ENCODE peak calls at places on chromosomes 1 and 21, in four cellular contexts. One of them, this sample, is unnamed.

GRCh38 chr1:20109223-20109856 is 10.0 kb downstream of the PLA2G2D start:
- DNase-seq in K562: peak
- DNase-seq in HL-60: no peak
- DNase-seq in GM12878: no peak
- DNase-seq in this sample: no peak

GRCh38 chr1:147723691-147724323 is 36.6 kb downstream of the GJA5 start:
- DNase-seq in GM12878: no peak
- DNase-seq in K562: peak
- DNase-seq in HL-60: no peak
- DNase-seq in this sample: no peak

GRCh38 chr21:22154579-22155274 is 1156.5 kb downstream of the NCAM2 start:
- DNase-seq in GM12878: no peak
- DNase-seq in K562: no peak
- DNase-seq in HL-60: no peak
- DNase-seq in this sample: no peak

GRCh38 chr1:206935491-206936067 is 10.7 kb downstream of the PIGR start:
- DNase-seq in K562: peak
- DNase-seq in HL-60: no peak
- DNase-seq in GM12878: no peak
- DNase-seq in this sample: peak

GRCh38 chr1:169595764-169596711 is 9.8 kb upstream of the F5 start:
- DNase-seq in HL-60: no peak
- DNase-seq in GM12878: no peak
- DNase-seq in K562: no peak
- DNase-seq in this sample: no peak

GRCh38 chr1:44724408-44725308 is 6.3 kb downstream of the RNU5D-1 start:
- DNase-seq in K562: no peak
- DNase-seq in HL-60: peak
- DNase-seq in GM12878: no peak
- DNase-seq in this sample: no peak

GRCh38 chr1:207218512-207219352 is 102.7 kb upstream of the CD55 start:
- DNase-seq in HL-60: no peak
- DNase-seq in K562: no peak
- DNase-seq in GM12878: no peak
- DNase-seq in this sample: no peak

GRCh38 chr1:245177071-245177900 is 22.5 kb downstream of the KIF26B start:
- DNase-seq in K562: no peak
- DNase-seq in HL-60: no peak
- DNase-seq in GM12878: no peak
- DNase-seq in this sample: no peak

GRCh38 chr1:226403522-226404034 is 4.3 kb downstream of the PARP1 start:
- DNase-seq in GM12878: no peak
- DNase-seq in HL-60: peak
- DNase-seq in K562: peak
- DNase-seq in this sample: no peak

GRCh38 chr1:199821029-199821779 is 206.3 kb upstream of the NR5A2 start:
- DNase-seq in HL-60: no peak
- DNase-seq in K562: no peak
- DNase-seq in GM12878: no peak
- DNase-seq in this sample: no peak

GRCh38 chr1:1120866-1121563 is 5.1 kb upstream of the C1orf159 start:
- DNase-seq in HL-60: no peak
- DNase-seq in K562: no peak
- DNase-seq in GM12878: no peak
- DNase-seq in this sample: no peak

GRCh38 chr1:19435851-19436465 is 49.4 kb downstream of the CAPZB start:
- DNase-seq in HL-60: no peak
- DNase-seq in GM12878: no peak
- DNase-seq in K562: no peak
- DNase-seq in this sample: no peak

GRCh38 chr1:61692155-61692783 is 32.7 kb downstream of the TM2D1 start:
- DNase-seq in GM12878: no peak
- DNase-seq in K562: no peak
- DNase-seq in HL-60: no peak
- DNase-seq in this sample: no peak

GRCh38 chr1:68970571-68970970 is 473.7 kb upstream of the DEPDC1 start:
- DNase-seq in HL-60: no peak
- DNase-seq in GM12878: no peak
- DNase-seq in K562: no peak
- DNase-seq in this sample: no peak

GRCh38 chr1:68974447-68974846 is 477.6 kb upstream of the DEPDC1 start:
- DNase-seq in GM12878: no peak
- DNase-seq in HL-60: no peak
- DNase-seq in K562: no peak
- DNase-seq in this sample: no peak

GRCh38 chr1:68977211-68977610 is 480.3 kb upstream of the DEPDC1 start:
- DNase-seq in K562: no peak
- DNase-seq in GM12878: no peak
- DNase-seq in HL-60: no peak
- DNase-seq in this sample: no peak

GRCh38 chr1:68975534-68975933 is 478.7 kb upstream of the DEPDC1 start:
- DNase-seq in HL-60: no peak
- DNase-seq in K562: no peak
- DNase-seq in GM12878: no peak
- DNase-seq in this sample: no peak

GRCh38 chr1:68973459-68974244 is 476.8 kb upstream of the DEPDC1 start:
- DNase-seq in K562: no peak
- DNase-seq in GM12878: no peak
- DNase-seq in HL-60: no peak
- DNase-seq in this sample: no peak
- TF ChIP-seq SPI1 in K562: no peak
- TF ChIP-seq SPI1 in GM12878: no peak
- TF ChIP-seq SPI1 in HL-60: no peak
- TF ChIP-seq SPI1 in this sample: no peak

DNA sequence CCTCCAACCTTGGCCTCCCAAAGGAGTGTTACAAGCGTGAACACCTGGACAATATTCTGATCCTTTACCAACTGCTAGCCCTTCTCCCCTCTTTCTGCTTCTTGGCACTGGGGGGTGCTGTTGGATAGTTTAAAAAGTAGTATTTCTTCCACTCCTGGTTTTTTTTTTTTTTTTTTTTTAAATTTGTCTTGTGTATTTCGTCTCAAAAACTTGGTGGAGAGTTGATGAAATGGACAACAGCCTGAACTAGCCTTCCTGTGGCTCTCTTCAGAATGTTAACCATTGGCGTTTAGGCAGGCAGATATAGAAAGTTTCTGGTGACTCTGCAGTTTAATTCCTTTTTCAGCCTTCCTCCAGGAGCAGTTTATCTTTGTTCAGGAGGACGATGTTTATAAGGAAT is 69.7 kb upstream of the USP24 start:
- DNase-seq in HL-60: no peak
- DNase-seq in GM12878: peak
- DNase-seq in K562: no peak
- DNase-seq in this sample: no peak
- TF ChIP-seq SPI1 in HL-60: no peak
- TF ChIP-seq SPI1 in GM12878: no peak
- TF ChIP-seq SPI1 in K562: no peak
- TF ChIP-seq SPI1 in this sample: no peak

GRCh38 chr1:155062702-155063411 is 683 bp upstream of the EFNA4 start:
- DNase-seq in K562: peak
- DNase-seq in HL-60: no peak
- DNase-seq in GM12878: no peak
- DNase-seq in this sample: peak
- TF ChIP-seq SPI1 in K562: no peak
- TF ChIP-seq SPI1 in HL-60: no peak
- TF ChIP-seq SPI1 in GM12878: no peak
- TF ChIP-seq SPI1 in this sample: no peak

DNA sequence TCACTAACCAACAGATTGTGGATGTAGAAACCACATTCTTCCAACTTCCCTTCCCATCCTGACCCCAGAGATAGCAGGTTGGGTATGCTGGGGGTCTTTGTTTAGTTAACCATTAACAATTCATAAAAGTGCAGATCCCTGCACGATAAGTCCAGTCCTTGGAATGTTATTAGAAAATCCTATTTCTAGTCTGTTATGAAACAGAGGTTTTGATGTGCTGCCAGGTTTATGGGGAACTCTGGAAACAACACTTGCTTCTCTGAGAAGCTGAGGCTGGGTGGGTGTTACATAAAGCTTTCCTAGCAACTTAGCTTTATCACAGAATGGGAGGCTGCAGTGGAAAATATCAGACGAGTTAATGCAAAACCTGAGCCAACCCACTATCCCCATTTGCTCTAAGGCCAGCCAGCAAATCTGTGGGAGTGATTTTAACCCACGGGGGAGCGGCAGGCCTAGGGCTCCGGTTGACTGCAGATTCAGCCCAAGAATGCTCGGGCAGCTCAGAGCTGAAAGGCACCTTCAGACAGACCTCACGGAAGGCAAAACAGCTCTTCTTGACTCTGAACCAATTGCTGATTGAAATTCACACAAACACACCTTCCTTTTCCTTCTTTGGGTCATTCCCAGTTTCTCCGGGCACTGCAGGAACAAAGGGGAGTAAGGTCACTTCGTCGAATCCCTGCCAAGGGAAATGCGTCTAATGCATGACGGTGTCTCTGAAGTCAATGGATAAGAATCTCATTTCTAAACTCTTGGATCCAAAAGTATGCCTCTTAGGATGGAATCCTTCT is 111.7 kb upstream of the IRF2BP2 start:
- DNase-seq in GM12878: no peak
- DNase-seq in HL-60: no peak
- DNase-seq in K562: no peak
- DNase-seq in this sample: no peak
- TF ChIP-seq SPI1 in GM12878: no peak
- TF ChIP-seq SPI1 in HL-60: peak
- TF ChIP-seq SPI1 in K562: no peak
- TF ChIP-seq SPI1 in this sample: no peak

DNA sequence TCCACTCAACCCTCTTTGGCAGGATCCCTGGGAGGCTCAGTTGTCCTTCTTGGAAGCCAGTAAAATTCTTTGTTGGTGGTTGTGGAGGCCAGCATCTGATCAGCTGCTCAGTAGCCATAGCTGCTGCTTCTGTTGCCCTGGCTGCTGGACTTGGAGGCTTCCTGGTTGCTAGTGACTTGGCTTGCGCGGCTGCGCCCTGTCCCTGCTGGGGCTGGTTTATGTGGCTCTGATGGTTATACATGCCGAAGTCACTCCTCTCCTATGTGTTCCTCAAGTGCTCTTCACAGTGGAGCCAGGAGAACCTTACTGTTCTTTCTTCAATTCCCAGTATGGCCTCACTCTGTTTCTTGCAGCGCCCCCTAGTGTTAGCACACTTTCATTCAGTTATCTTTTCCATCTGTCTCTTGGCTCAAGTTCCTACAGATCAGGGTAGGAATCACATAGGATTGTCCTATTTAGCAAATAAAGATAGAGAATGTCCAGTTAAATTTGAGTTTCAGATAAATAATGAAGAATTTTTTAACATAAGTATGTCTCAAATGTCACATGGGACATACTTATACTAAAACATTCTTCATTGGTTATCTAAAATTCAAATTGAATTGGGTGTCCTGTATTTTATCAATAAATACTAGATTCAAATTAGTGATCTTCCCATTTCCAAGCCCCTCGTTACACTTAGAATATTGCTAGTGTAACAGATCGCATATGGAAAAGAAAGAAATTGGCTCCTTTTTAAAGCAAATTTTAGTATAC is 176.5 kb downstream of the TGFB2 start:
- DNase-seq in K562: peak
- DNase-seq in GM12878: no peak
- DNase-seq in HL-60: peak
- DNase-seq in this sample: peak
- TF ChIP-seq SPI1 in K562: no peak
- TF ChIP-seq SPI1 in GM12878: no peak
- TF ChIP-seq SPI1 in HL-60: no peak
- TF ChIP-seq SPI1 in this sample: no peak